ENCODE peak calls at places on chromosome 4, in five cellular contexts. R is astrocyte of the spinal cord, M is transverse colon, Z is HFF-Myc, I is Calu3. G is an unnamed sample.

GRCh38 chr4:38067499-38067898 is 107.3 kb downstream of the PTTG2 start:
- DNase-seq in R (no peak), I (no peak), M (no peak), Z (no peak), G (no peak)

GRCh38 chr4:29708473-29708872 is 1011.7 kb upstream of the PCDH7 start:
- DNase-seq in Z (no peak), M (no peak), I (no peak), R (peak), G (no peak)

GRCh38 chr4:33837043-33837442 is 2407.3 kb downstream of the ARAP2 start:
- DNase-seq in I (no peak), Z (peak), R (peak), M (no peak), G (peak)

GRCh38 chr4:180081072-180081471 is 2162.1 kb upstream of the TENM3 start:
- DNase-seq in I (no peak), Z (no peak), M (no peak), R (no peak), G (no peak)

GRCh38 chr4:105662935-105663675 is 45.4 kb downstream of the INTS12 start:
- DNase-seq in I (no peak), Z (no peak), M (no peak), R (no peak), G (no peak)

GRCh38 chr4:100268807-100269206 is 78.5 kb upstream of the DDIT4L start:
- DNase-seq in I (no peak), R (no peak), Z (no peak), M (no peak), G (no peak)

GRCh38 chr4:22552802-22553201 is 36.9 kb upstream of the ADGRA3 start:
- DNase-seq in M (no peak), I (no peak), Z (no peak), R (no peak), G (no peak)

GRCh38 chr4:112060212-112060611 is 85.0 kb upstream of the FAM241A start:
- DNase-seq in R (peak), I (peak), Z (no peak), M (no peak), G (no peak)

GRCh38 chr4:124596811-124597210 is 115.7 kb downstream of the ANKRD50 start:
- DNase-seq in Z (no peak), I (no peak), R (no peak), M (no peak), G (no peak)

GRCh38 chr4:13208558-13209193 is 275.5 kb downstream of the RAB28 start:
- DNase-seq in I (no peak), Z (no peak), R (no peak), M (no peak), G (no peak)

GRCh38 chr4:76011700-76012387 is 4.5 kb upstream of the CXCL9 start:
- DNase-seq in R (peak), M (peak), Z (peak), I (no peak), G (peak)

GRCh38 chr4:122476126-122476525 is 19.6 kb upstream of the IL2 start:
- DNase-seq in R (no peak), M (no peak), I (no peak), Z (no peak), G (no peak)

GRCh38 chr4:110245567-110245966 is 47.2 kb upstream of the ELOVL6 start:
- DNase-seq in R (peak), Z (peak), M (no peak), I (no peak), G (no peak)

GRCh38 chr4:184263910-184264732 is 46.4 kb upstream of the ENPP6 start:
- DNase-seq in M (peak), Z (peak), R (peak), I (peak), G (peak)

GRCh38 chr4:54063737-54064316 is 578 bp downstream of the CHIC2 start:
- DNase-seq in M (peak), Z (no peak), R (no peak), I (peak), G (no peak)

GRCh38 chr4:78609580-78609979 is 58.0 kb downstream of the ANXA3 start:
- DNase-seq in M (no peak), R (no peak), I (no peak), Z (no peak), G (no peak)

GRCh38 chr4:6972911-6973310 is 63.3 kb downstream of the TBC1D14 start:
- DNase-seq in I (no peak), M (no peak), Z (no peak), R (no peak), G (no peak)

GRCh38 chr4:25172964-25173917 is 13.0 kb upstream of the SEPSECS start:
- DNase-seq in Z (peak), R (peak), M (no peak), I (peak), G (peak)

GRCh38 chr4:128349921-128350320 is 62.3 kb upstream of the PGRMC2 start:
- DNase-seq in I (no peak), R (peak), Z (peak), M (no peak), G (peak)

GRCh38 chr4:71230258-71230594 is 108.6 kb upstream of the SLC4A4 start:
- DNase-seq in Z (no peak), I (no peak), M (peak), R (peak), G (no peak)

GRCh38 chr4:149264093-149264733 is 551.4 kb downstream of the IQCM start:
- DNase-seq in I (peak), M (peak), Z (peak), R (peak), G (peak)

GRCh38 chr4:129254526-129254925 is 158.6 kb downstream of the C4orf33 start:
- DNase-seq in R (peak), I (no peak), Z (no peak), M (no peak), G (no peak)

GRCh38 chr4:153513596-153513995 is 47.4 kb downstream of the TMEM131L start:
- DNase-seq in R (peak), M (no peak), I (no peak), Z (no peak), G (peak)

GRCh38 chr4:60865238-60865637 is 334.9 kb upstream of the ADGRL3 start:
- DNase-seq in I (no peak), M (no peak), Z (no peak), R (peak), G (no peak)
- TF ChIP-seq CTCF in I (no peak), M (no peak), Z (no peak), R (peak), G (no peak)

DNA sequence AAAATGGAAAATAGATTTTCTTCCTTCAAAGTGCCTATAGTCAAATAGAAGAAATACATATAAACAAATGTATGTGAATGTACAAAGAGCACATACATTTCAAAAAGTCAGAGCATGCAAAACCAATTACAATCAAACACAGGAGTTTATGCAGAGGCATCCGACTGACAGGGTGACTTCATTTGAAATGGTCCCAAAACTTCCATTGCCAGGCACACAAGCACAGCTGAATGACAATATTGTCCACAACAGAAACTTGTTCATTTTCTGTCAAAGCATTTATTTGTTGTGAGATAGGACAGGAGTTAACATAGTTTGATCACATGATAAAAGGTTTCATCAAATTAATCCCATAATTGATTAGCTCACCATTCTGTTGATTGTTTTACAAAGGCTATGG is 96.4 kb upstream of the TTC29 start:
- DNase-seq in Z (no peak), I (no peak), R (no peak), M (no peak), G (no peak)
- TF ChIP-seq CTCF in Z (no peak), I (no peak), R (no peak), M (no peak), G (no peak)

DNA sequence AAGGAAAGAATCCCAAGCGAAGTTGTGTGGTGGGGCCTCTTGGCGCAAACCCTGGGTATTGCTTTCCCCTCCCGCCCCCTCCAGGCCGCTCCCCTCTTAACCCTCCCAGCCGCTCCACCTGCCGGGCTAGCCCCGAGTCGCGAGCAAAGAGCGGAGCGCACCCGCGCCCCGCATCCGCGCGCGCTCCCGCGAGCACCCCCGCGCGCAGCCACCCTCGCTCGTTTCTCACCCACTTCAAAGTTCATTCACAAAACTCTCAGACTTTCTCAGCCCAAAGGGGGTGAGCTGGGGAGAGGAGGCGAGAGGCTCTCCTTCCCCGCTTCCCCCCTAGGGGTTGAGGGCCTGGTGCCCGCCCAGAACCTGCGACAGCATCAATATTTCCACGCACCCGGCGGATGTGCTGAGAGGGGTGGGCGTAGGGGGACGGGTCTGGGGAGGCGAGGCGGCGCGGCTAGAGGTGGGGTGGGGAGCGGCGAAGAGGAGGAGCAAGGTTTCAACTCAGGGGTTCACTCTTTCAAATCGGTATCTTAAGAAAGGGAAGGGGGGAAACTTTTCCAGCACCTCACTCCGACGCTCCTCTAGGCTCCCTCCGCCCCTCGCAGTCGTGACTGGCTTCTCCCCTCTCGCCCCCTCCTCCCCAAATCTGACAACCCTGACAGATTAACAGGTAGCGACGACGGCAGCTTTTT is 1.8 kb downstream of the MAML3 start:
- DNase-seq in Z (no peak), R (no peak), I (peak), M (peak), G (no peak)
- TF ChIP-seq CTCF in Z (no peak), R (peak), I (no peak), M (peak), G (peak)

DNA sequence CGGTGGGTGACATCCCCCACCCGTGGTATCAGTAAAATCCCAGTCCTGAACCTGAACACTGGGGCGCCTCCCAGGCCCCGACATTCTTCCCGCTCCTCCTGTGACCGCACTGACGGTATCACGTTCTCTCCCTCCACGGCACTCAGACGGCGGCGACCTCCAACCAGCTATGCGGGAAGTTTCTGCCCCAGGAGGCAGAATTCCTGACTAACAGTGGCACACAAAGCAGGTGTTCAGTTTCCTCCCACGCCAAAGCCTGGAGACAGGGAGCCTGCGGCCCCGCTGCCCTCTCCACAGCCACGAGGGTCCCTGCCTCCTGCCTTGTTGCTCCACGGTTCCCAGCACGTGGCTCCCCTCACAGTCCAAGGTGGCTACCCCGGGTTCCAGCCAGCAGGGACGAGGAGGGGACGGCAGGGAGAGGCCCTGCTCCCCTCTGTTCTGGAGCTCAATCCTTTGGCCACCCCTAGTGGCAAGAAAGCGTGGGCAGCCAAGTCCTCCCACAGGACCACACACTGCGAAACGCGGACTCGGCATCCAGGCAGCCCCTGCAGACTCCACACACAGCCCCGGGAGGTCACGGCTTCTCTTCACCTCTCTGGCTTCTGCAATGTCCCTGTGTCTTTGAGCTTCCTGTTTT is 15.2 kb downstream of the CTBP1 start:
- DNase-seq in I (no peak), R (peak), Z (no peak), M (no peak), G (no peak)
- TF ChIP-seq CTCF in I (no peak), R (peak), Z (peak), M (peak), G (peak)

DNA sequence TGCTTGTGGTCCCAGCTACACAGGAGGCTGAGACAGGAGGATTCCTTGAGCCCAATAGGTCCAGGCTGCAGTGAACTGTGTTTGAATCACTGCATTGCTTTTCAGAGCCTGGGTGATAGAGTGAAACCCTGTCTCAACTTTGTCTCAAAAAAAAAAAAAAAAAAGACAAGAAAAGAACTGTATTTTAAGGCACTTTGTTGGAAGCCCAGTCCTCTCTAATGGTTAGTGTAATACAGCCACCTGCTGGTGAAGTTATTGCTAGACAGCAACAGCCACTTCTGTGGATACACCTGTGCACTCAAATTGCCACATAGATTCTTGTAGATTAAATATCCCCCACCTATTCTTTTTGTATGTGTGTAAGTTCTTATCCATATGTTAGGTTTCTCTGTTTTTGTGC is 10.1 kb upstream of the FGG start:
- DNase-seq in M (no peak), Z (no peak), I (peak), R (peak), G (no peak)
- TF ChIP-seq CTCF in M (peak), Z (peak), I (no peak), R (peak), G (peak)

GRCh38 chr4:74805601-74806000 is 11.3 kb upstream of the BTC start:
- DNase-seq in I (peak), M (no peak), Z (peak), R (peak), G (peak)
- TF ChIP-seq CTCF in I (no peak), M (no peak), Z (no peak), R (no peak), G (no peak)